ENCODE peak calls at places on chromosomes 1 and 21, in four cellular contexts. X, U, W and H are unnamed samples.
A peak's percentile ranks its signal among the peaks of the same experiment; 100 is the strongest.

GRCh38 chr1:18819986-18820790 is 39.3 kb downstream of the TAS1R2 start:
- DNase-seq in W (no peak), U (no peak), X (no peak), H (no peak)

GRCh38 chr1:67261646-67262045 is 46.0 kb upstream of the IL12RB2 start:
- DNase-seq in U (peak; percentile 50), X (peak; percentile 1), W (no peak), H (no peak)

GRCh38 chr21:38126677-38127271 is 130.0 kb upstream of the KCNJ15 start:
- DNase-seq in W (peak; percentile 62), U (peak; percentile 47), X (peak; percentile 10), H (peak; percentile 6)

GRCh38 chr1:209625791-209626285 is 26.4 kb downstream of the LAMB3 start:
- DNase-seq in U (no peak), X (no peak), W (no peak), H (no peak)

GRCh38 chr1:204256531-204256930 is 42.7 kb upstream of the GOLT1A start:
- DNase-seq in X (no peak), W (no peak), U (no peak), H (no peak)

GRCh38 chr1:214584805-214585766 is 17.9 kb upstream of the CENPF start:
- DNase-seq in X (no peak), W (peak; percentile 23), U (peak; percentile 57), H (no peak)

GRCh38 chr1:231611851-231612250 is 14.7 kb upstream of the DISC1 start:
- DNase-seq in U (no peak), X (no peak), W (no peak), H (no peak)

GRCh38 chr21:27202301-27202700 is 235.4 kb upstream of the ADAMTS5 start:
- DNase-seq in W (no peak), U (no peak), X (no peak), H (no peak)

GRCh38 chr21:30083120-30083945 is 83.3 kb downstream of the CLDN17 start:
- DNase-seq in U (no peak), W (no peak), X (no peak), H (no peak)

GRCh38 chr21:39117571-39117970 is 65.7 kb downstream of the PSMG1 start:
- DNase-seq in U (no peak), X (no peak), W (no peak), H (no peak)

GRCh38 chr1:7984826-7985225 is 23.3 kb downstream of the PARK7 start:
- DNase-seq in W (no peak), U (no peak), X (no peak), H (no peak)

GRCh38 chr1:116242741-116243140 is 130.3 kb upstream of the ATP1A1 start:
- DNase-seq in W (no peak), X (no peak), U (no peak), H (no peak)

GRCh38 chr21:32916522-32917099 is 109.1 kb upstream of the OLIG2 start:
- DNase-seq in U (peak; percentile 30), W (no peak), X (no peak), H (no peak)

GRCh38 chr1:208434008-208434407 is 189.8 kb upstream of the PLXNA2 start:
- DNase-seq in W (no peak), X (no peak), U (no peak), H (no peak)

GRCh38 chr1:115929846-115930245 is 46.5 kb upstream of the SLC22A15 start:
- DNase-seq in X (no peak), W (no peak), U (no peak), H (no peak)

GRCh38 chr1:247574236-247574635 is 13.9 kb upstream of the OR2G2 start:
- DNase-seq in W (no peak), X (no peak), U (no peak), H (no peak)

GRCh38 chr1:37561794-37562132 is 5.0 kb downstream of the DNALI1 start:
- DNase-seq in X (no peak), W (no peak), U (peak; percentile 45), H (no peak)

GRCh38 chr1:206911064-206911663 is 10.6 kb downstream of the FCMR start:
- DNase-seq in W (peak; percentile 51), U (peak; percentile 60), X (no peak), H (no peak)

GRCh38 chr1:9901148-9902059 is 8.7 kb downstream of the CTNNBIP1 start:
- DNase-seq in U (no peak), W (peak; percentile 9), X (no peak), H (no peak)

GRCh38 chr1:156496211-156496761 is 4.3 kb downstream of the MEF2D start:
- DNase-seq in X (no peak), U (no peak), W (no peak), H (no peak)

GRCh38 chr1:164754088-164754600 is 195.2 kb downstream of the PBX1 start:
- DNase-seq in W (no peak), X (no peak), U (no peak), H (no peak)

GRCh38 chr1:108852541-108852940 is 4.4 kb downstream of the AKNAD1 start:
- DNase-seq in W (no peak), U (peak; percentile 29), X (no peak), H (no peak)

GRCh38 chr1:96370752-96371151 is 350.8 kb upstream of the PTBP2 start:
- DNase-seq in W (no peak), U (no peak), X (no peak), H (no peak)

GRCh38 chr1:41473738-41474362 is 10.6 kb downstream of the EDN2 start:
- DNase-seq in U (no peak), W (no peak), X (no peak), H (no peak)

GRCh38 chr21:38917045-38917774 is 111.5 kb downstream of the ETS2 start:
- DNase-seq in X (no peak), U (no peak), W (peak; percentile 94), H (no peak)